ENCODE peak calls at places on chromosomes 3 and 15, in seven cellular contexts. One of them, this sample, is unnamed.

GRCh38 chr15:25711164-25711563 is 152.0 kb downstream of the ATP10A start:
- DNase-seq in fibroblast of lung: no peak
- DNase-seq in nephron progenitor cell: no peak
- DNase-seq in RWPE2: peak; percentile 51
- DNase-seq in upper lobe of left lung: no peak
- DNase-seq in B cell: no peak
- DNase-seq in cardiac fibroblast: no peak
- DNase-seq in this sample: no peak

GRCh38 chr3:4565806-4566501 is 72.8 kb downstream of the ITPR1 start:
- DNase-seq in fibroblast of lung: no peak
- DNase-seq in nephron progenitor cell: no peak
- DNase-seq in RWPE2: no peak
- DNase-seq in upper lobe of left lung: no peak
- DNase-seq in B cell: no peak
- DNase-seq in cardiac fibroblast: no peak
- DNase-seq in this sample: no peak

GRCh38 chr3:152314677-152315353 is 46.1 kb downstream of the MBNL1 start:
- DNase-seq in fibroblast of lung: no peak
- DNase-seq in nephron progenitor cell: no peak
- DNase-seq in RWPE2: no peak
- DNase-seq in upper lobe of left lung: no peak
- DNase-seq in B cell: no peak
- DNase-seq in cardiac fibroblast: no peak
- DNase-seq in this sample: no peak

GRCh38 chr3:132535575-132536441 is 61.3 kb upstream of the ACKR4 start:
- DNase-seq in fibroblast of lung: peak; percentile 92
- DNase-seq in nephron progenitor cell: peak; percentile 63
- DNase-seq in RWPE2: no peak
- DNase-seq in upper lobe of left lung: peak; percentile 53
- DNase-seq in B cell: peak; percentile 58
- DNase-seq in cardiac fibroblast: peak; percentile 94
- DNase-seq in this sample: peak; percentile 53

GRCh38 chr15:67103432-67103831 is 38.0 kb downstream of the SMAD3 start:
- DNase-seq in fibroblast of lung: no peak
- DNase-seq in nephron progenitor cell: no peak
- DNase-seq in RWPE2: no peak
- DNase-seq in upper lobe of left lung: no peak
- DNase-seq in B cell: no peak
- DNase-seq in cardiac fibroblast: no peak
- DNase-seq in this sample: no peak

GRCh38 chr3:20857636-20858035 is 671.6 kb upstream of the SGO1 start:
- DNase-seq in fibroblast of lung: no peak
- DNase-seq in nephron progenitor cell: no peak
- DNase-seq in RWPE2: no peak
- DNase-seq in upper lobe of left lung: no peak
- DNase-seq in B cell: no peak
- DNase-seq in cardiac fibroblast: no peak
- DNase-seq in this sample: no peak

GRCh38 chr15:47366884-47367283 is 350.4 kb upstream of the SEMA6D start:
- DNase-seq in fibroblast of lung: peak; percentile 45
- DNase-seq in nephron progenitor cell: no peak
- DNase-seq in RWPE2: no peak
- DNase-seq in upper lobe of left lung: no peak
- DNase-seq in B cell: no peak
- DNase-seq in cardiac fibroblast: no peak
- DNase-seq in this sample: no peak

GRCh38 chr15:85094685-85095084 is 113.0 kb downstream of the PDE8A start:
- DNase-seq in fibroblast of lung: peak; percentile 24
- DNase-seq in nephron progenitor cell: no peak
- DNase-seq in RWPE2: no peak
- DNase-seq in upper lobe of left lung: no peak
- DNase-seq in B cell: no peak
- DNase-seq in cardiac fibroblast: peak; percentile 59
- DNase-seq in this sample: no peak

GRCh38 chr3:25831578-25831977 is 41.7 kb downstream of the OXSM start:
- DNase-seq in fibroblast of lung: peak; percentile 71
- DNase-seq in nephron progenitor cell: no peak
- DNase-seq in RWPE2: no peak
- DNase-seq in upper lobe of left lung: no peak
- DNase-seq in B cell: no peak
- DNase-seq in cardiac fibroblast: peak; percentile 55
- DNase-seq in this sample: no peak
- TF ChIP-seq CTCF in fibroblast of lung: peak; percentile 60
- TF ChIP-seq CTCF in nephron progenitor cell: peak; percentile 15
- TF ChIP-seq CTCF in RWPE2: peak; percentile 32
- TF ChIP-seq CTCF in upper lobe of left lung: no peak
- TF ChIP-seq CTCF in B cell: no peak
- TF ChIP-seq CTCF in cardiac fibroblast: peak; percentile 43
- TF ChIP-seq CTCF in this sample: no peak

DNA sequence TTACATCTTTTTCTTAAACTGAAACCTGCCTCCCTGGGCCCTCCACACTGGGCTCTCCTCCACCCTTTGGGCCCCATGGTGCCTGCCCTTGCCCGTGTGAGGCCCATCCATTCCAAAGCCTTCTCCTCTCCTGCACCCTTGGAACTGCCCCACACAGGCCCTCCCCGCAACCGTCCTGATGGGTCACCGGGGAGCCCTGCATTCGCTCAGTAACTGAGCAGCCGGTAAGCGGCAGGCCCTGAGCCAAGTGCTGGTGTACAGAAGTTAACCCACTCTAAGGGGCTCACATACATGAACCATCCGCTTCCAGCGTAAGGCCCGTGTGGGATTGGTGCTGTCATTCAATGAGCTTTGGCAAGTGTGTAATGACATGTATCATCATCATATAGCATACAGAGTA is 5.4 kb upstream of the LRRC15 start:
- DNase-seq in fibroblast of lung: no peak
- DNase-seq in nephron progenitor cell: no peak
- DNase-seq in RWPE2: no peak
- DNase-seq in upper lobe of left lung: no peak
- DNase-seq in B cell: no peak
- DNase-seq in cardiac fibroblast: no peak
- DNase-seq in this sample: no peak
- TF ChIP-seq CTCF in fibroblast of lung: no peak
- TF ChIP-seq CTCF in nephron progenitor cell: no peak
- TF ChIP-seq CTCF in RWPE2: no peak
- TF ChIP-seq CTCF in upper lobe of left lung: no peak
- TF ChIP-seq CTCF in B cell: no peak
- TF ChIP-seq CTCF in cardiac fibroblast: no peak
- TF ChIP-seq CTCF in this sample: no peak

GRCh38 chr3:82498186-82498585 is 736.7 kb upstream of the GBE1 start:
- DNase-seq in fibroblast of lung: no peak
- DNase-seq in nephron progenitor cell: no peak
- DNase-seq in RWPE2: no peak
- DNase-seq in upper lobe of left lung: no peak
- DNase-seq in B cell: no peak
- DNase-seq in cardiac fibroblast: no peak
- DNase-seq in this sample: no peak

GRCh38 chr3:82495655-82496054 is 734.2 kb upstream of the GBE1 start:
- DNase-seq in fibroblast of lung: no peak
- DNase-seq in nephron progenitor cell: no peak
- DNase-seq in RWPE2: no peak
- DNase-seq in upper lobe of left lung: no peak
- DNase-seq in B cell: no peak
- DNase-seq in cardiac fibroblast: no peak
- DNase-seq in this sample: no peak

GRCh38 chr3:82494977-82495489 is 733.6 kb upstream of the GBE1 start:
- DNase-seq in fibroblast of lung: no peak
- DNase-seq in nephron progenitor cell: no peak
- DNase-seq in RWPE2: no peak
- DNase-seq in upper lobe of left lung: no peak
- DNase-seq in B cell: no peak
- DNase-seq in cardiac fibroblast: no peak
- DNase-seq in this sample: no peak

GRCh38 chr3:82493858-82494257 is 732.4 kb upstream of the GBE1 start:
- DNase-seq in fibroblast of lung: no peak
- DNase-seq in nephron progenitor cell: no peak
- DNase-seq in RWPE2: no peak
- DNase-seq in upper lobe of left lung: no peak
- DNase-seq in B cell: no peak
- DNase-seq in cardiac fibroblast: no peak
- DNase-seq in this sample: no peak

DNA sequence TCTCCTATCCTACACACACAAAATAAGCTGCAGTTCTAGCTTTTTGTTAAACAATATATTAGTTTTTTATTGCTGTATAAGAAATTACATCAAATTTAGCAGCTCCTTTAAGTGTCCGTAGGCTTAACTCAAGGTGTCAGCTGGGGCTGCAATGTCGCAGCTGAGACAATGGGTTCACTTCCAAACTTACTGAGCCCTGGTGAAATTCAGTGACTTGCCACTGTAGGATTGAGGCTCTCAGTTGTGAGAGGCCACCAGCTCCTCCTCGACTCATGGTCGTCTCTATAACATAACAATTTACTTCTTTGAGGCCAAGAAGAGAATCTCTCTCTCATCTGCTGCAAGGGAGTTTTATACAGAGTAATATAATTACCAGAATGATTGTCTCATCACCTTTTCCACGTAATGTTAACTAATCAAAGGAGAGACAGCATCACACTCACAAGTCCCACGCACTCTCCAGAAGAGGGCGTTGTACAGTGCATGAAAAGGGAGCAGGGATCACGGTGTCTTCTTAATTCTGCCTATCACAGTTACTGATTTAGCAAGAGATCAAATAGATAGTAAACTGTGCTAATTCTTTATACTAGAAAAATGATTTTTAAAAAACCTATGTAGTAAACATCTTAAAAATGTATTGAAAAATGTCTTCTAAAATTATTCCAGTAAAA is 735.6 kb upstream of the GBE1 start:
- DNase-seq in fibroblast of lung: no peak
- DNase-seq in nephron progenitor cell: no peak
- DNase-seq in RWPE2: no peak
- DNase-seq in upper lobe of left lung: no peak
- DNase-seq in B cell: no peak
- DNase-seq in cardiac fibroblast: no peak
- DNase-seq in this sample: no peak
- TF ChIP-seq CTCF in fibroblast of lung: no peak
- TF ChIP-seq CTCF in nephron progenitor cell: peak; percentile 50
- TF ChIP-seq CTCF in RWPE2: peak; percentile 40
- TF ChIP-seq CTCF in upper lobe of left lung: no peak
- TF ChIP-seq CTCF in B cell: no peak
- TF ChIP-seq CTCF in cardiac fibroblast: no peak
- TF ChIP-seq CTCF in this sample: no peak

DNA sequence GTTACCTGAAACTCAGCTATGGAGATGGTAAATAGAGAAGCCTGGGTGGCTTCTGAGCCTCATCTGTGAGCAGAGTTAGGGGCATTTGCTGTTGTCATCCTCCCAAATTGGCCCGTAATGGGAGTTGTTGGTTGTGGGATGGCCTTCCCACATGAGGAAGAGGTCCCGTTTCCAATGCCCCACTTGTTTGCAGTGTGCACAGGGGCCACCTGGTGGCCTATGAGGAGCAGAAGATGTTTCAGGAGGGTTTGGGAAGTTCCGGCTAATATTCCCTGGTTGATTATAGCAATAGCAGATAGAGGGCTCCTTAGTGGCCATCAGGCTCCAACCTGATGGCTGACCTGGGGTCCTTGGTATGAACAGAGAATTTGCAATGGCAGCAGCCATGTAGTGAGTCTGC is 1546.5 kb downstream of the OTOL1 start:
- DNase-seq in fibroblast of lung: peak; percentile 25
- DNase-seq in nephron progenitor cell: no peak
- DNase-seq in RWPE2: no peak
- DNase-seq in upper lobe of left lung: no peak
- DNase-seq in B cell: no peak
- DNase-seq in cardiac fibroblast: peak; percentile 45
- DNase-seq in this sample: no peak
- TF ChIP-seq CTCF in fibroblast of lung: peak; percentile 11
- TF ChIP-seq CTCF in nephron progenitor cell: no peak
- TF ChIP-seq CTCF in RWPE2: peak; percentile 37
- TF ChIP-seq CTCF in upper lobe of left lung: no peak
- TF ChIP-seq CTCF in B cell: no peak
- TF ChIP-seq CTCF in cardiac fibroblast: peak; percentile 55
- TF ChIP-seq CTCF in this sample: no peak

DNA sequence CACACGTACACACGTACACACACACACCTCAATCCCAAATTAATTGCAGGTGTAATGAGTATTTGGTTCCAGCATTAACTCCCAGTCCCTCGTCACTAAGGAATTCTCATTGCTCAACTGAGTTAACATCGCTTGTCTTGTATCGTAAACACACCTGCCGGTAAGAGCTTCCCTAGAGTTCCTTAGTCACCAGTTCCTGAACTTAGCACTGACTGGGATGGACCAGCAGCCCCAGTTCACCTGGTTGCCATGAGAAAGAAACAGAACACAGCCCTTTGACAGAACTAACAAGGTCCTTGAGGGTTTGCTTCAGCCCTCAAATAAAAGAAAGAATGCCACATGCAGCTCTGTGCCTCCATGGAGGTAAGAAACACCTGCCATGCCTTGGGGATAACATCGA is 66.3 kb upstream of the SLCO3A1 start:
- DNase-seq in fibroblast of lung: no peak
- DNase-seq in nephron progenitor cell: no peak
- DNase-seq in RWPE2: no peak
- DNase-seq in upper lobe of left lung: no peak
- DNase-seq in B cell: no peak
- DNase-seq in cardiac fibroblast: no peak
- DNase-seq in this sample: no peak
- TF ChIP-seq CTCF in fibroblast of lung: no peak
- TF ChIP-seq CTCF in nephron progenitor cell: no peak
- TF ChIP-seq CTCF in RWPE2: no peak
- TF ChIP-seq CTCF in upper lobe of left lung: no peak
- TF ChIP-seq CTCF in B cell: no peak
- TF ChIP-seq CTCF in cardiac fibroblast: no peak
- TF ChIP-seq CTCF in this sample: no peak

GRCh38 chr3:88641033-88641604 is 466.3 kb upstream of the EPHA3 start:
- DNase-seq in fibroblast of lung: no peak
- DNase-seq in nephron progenitor cell: no peak
- DNase-seq in RWPE2: no peak
- DNase-seq in upper lobe of left lung: no peak
- DNase-seq in B cell: no peak
- DNase-seq in cardiac fibroblast: peak; percentile 2
- DNase-seq in this sample: no peak
- TF ChIP-seq CTCF in fibroblast of lung: no peak
- TF ChIP-seq CTCF in nephron progenitor cell: no peak
- TF ChIP-seq CTCF in RWPE2: no peak
- TF ChIP-seq CTCF in upper lobe of left lung: no peak
- TF ChIP-seq CTCF in B cell: no peak
- TF ChIP-seq CTCF in cardiac fibroblast: no peak
- TF ChIP-seq CTCF in this sample: no peak

GRCh38 chr3:16060358-16060852 is 114.1 kb upstream of the GALNT15 start:
- DNase-seq in fibroblast of lung: peak; percentile 100
- DNase-seq in nephron progenitor cell: no peak
- DNase-seq in RWPE2: peak; percentile 76
- DNase-seq in upper lobe of left lung: peak; percentile 25
- DNase-seq in B cell: no peak
- DNase-seq in cardiac fibroblast: peak; percentile 100
- DNase-seq in this sample: no peak
- TF ChIP-seq CTCF in fibroblast of lung: no peak
- TF ChIP-seq CTCF in nephron progenitor cell: no peak
- TF ChIP-seq CTCF in RWPE2: peak; percentile 57
- TF ChIP-seq CTCF in upper lobe of left lung: no peak
- TF ChIP-seq CTCF in B cell: no peak
- TF ChIP-seq CTCF in cardiac fibroblast: no peak
- TF ChIP-seq CTCF in this sample: no peak

GRCh38 chr3:86147119-86147518 is 843.8 kb downstream of the VGLL3 start:
- DNase-seq in fibroblast of lung: no peak
- DNase-seq in nephron progenitor cell: no peak
- DNase-seq in RWPE2: no peak
- DNase-seq in upper lobe of left lung: no peak
- DNase-seq in B cell: no peak
- DNase-seq in cardiac fibroblast: no peak
- DNase-seq in this sample: no peak
- TF ChIP-seq CTCF in fibroblast of lung: no peak
- TF ChIP-seq CTCF in nephron progenitor cell: no peak
- TF ChIP-seq CTCF in RWPE2: peak; percentile 21
- TF ChIP-seq CTCF in upper lobe of left lung: no peak
- TF ChIP-seq CTCF in B cell: no peak
- TF ChIP-seq CTCF in cardiac fibroblast: no peak
- TF ChIP-seq CTCF in this sample: no peak

This sample was measured in GM20000.